ENCODE peak calls at places on chromosome 21, in four cellular contexts. Z is left lung, P is transverse colon, E is prostate gland. V is an unnamed sample.

GRCh38 chr21:42125571-42126544 is 54.7 kb downstream of the UMODL1 start:
- DNase-seq in Z (peak), P (no peak), E (no peak), V (peak)

GRCh38 chr21:37522641-37523295 is 156.2 kb downstream of the DYRK1A start:
- DNase-seq in Z (no peak), P (no peak), E (no peak), V (no peak)

GRCh38 chr21:33975548-33976081 is 60.0 kb upstream of the ATP5PO start:
- DNase-seq in Z (no peak), P (peak), E (no peak), V (no peak)

GRCh38 chr21:35072960-35073359 is 23.9 kb upstream of the RUNX1 start:
- DNase-seq in Z (peak), P (no peak), E (no peak), V (no peak)

GRCh38 chr21:35911412-35912191 is 148.7 kb downstream of the SETD4 start:
- DNase-seq in Z (no peak), P (no peak), E (no peak), V (no peak)

GRCh38 chr21:35394634-35395369 is 345.7 kb upstream of the RUNX1 start:
- DNase-seq in Z (no peak), P (no peak), E (no peak), V (no peak)

GRCh38 chr21:37712204-37712934 is 203.9 kb downstream of the KCNJ6 start:
- DNase-seq in Z (peak), P (peak), E (peak), V (peak)

GRCh38 chr21:37073417-37074194 is 552 bp downstream of the TTC3 start:
- DNase-seq in Z (peak), P (peak), E (peak), V (peak)

GRCh38 chr21:36079010-36079649 is 9.3 kb downstream of the CBR1 start:
- DNase-seq in Z (peak), P (peak), E (no peak), V (no peak)

GRCh38 chr21:15274701-15275255 is 210.0 kb upstream of the NRIP1 start:
- DNase-seq in Z (no peak), P (no peak), E (no peak), V (no peak)

GRCh38 chr21:37878946-37879660 is 37.2 kb downstream of the KCNJ6 start:
- DNase-seq in Z (no peak), P (no peak), E (no peak), V (no peak)

GRCh38 chr21:35926003-35926541 is 134.3 kb downstream of the SETD4 start:
- DNase-seq in Z (no peak), P (no peak), E (no peak), V (no peak)

GRCh38 chr21:32423320-32423719 is 10.8 kb downstream of the EVA1C start:
- DNase-seq in Z (no peak), P (no peak), E (no peak), V (no peak)

GRCh38 chr21:15011967-15012366 is 52.8 kb downstream of the NRIP1 start:
- DNase-seq in Z (no peak), P (no peak), E (no peak), V (no peak)

GRCh38 chr21:34185051-34185750 is 111.8 kb downstream of the MRPS6 start:
- DNase-seq in Z (no peak), P (no peak), E (no peak), V (peak)

GRCh38 chr21:14995695-14996490 is 68.9 kb downstream of the NRIP1 start:
- DNase-seq in Z (no peak), P (no peak), E (no peak), V (no peak)

GRCh38 chr21:37535130-37535529 is 168.6 kb downstream of the DYRK1A start:
- DNase-seq in Z (no peak), P (no peak), E (no peak), V (no peak)

GRCh38 chr21:35923971-35924370 is 136.4 kb downstream of the SETD4 start:
- DNase-seq in Z (no peak), P (no peak), E (no peak), V (no peak)

GRCh38 chr21:34952701-34953100 is 96.4 kb downstream of the RUNX1 start:
- DNase-seq in Z (no peak), P (no peak), E (no peak), V (no peak)

GRCh38 chr21:26120833-26121232 is 49.7 kb downstream of the APP start:
- DNase-seq in Z (no peak), P (no peak), E (no peak), V (no peak)

GRCh38 chr21:34072145-34073031 is 990 bp upstream of the MRPS6 start:
- DNase-seq in Z (no peak), P (no peak), E (peak), V (no peak)

GRCh38 chr21:34880401-34880800 is 168.7 kb downstream of the RUNX1 start:
- DNase-seq in Z (no peak), P (no peak), E (no peak), V (no peak)

GRCh38 chr21:14040386-14040785 is 170.4 kb downstream of the LIPI start:
- DNase-seq in Z (no peak), P (no peak), E (no peak), V (no peak)

GRCh38 chr21:32834825-32835224 is 63.3 kb upstream of the PAXBP1 start:
- DNase-seq in Z (no peak), P (no peak), E (no peak), V (no peak)

GRCh38 chr21:25360593-25360992 is 246.7 kb downstream of the MRPL39 start:
- DNase-seq in Z (no peak), P (no peak), E (no peak), V (no peak)

GRCh38 chr21:34129971-34130597 is 56.7 kb downstream of the MRPS6 start:
- DNase-seq in Z (no peak), P (no peak), E (no peak), V (no peak)

GRCh38 chr21:35503646-35504045 is 454.5 kb upstream of the RUNX1 start:
- DNase-seq in Z (no peak), P (no peak), E (no peak), V (no peak)

GRCh38 chr21:41438425-41439113 is 12.5 kb downstream of the MX1 start:
- DNase-seq in Z (no peak), P (no peak), E (no peak), V (no peak)

GRCh38 chr21:16279658-16280581 is 550.1 kb downstream of the USP25 start:
- DNase-seq in Z (no peak), P (no peak), E (peak), V (no peak)

GRCh38 chr21:32544697-32545096 is 40.6 kb downstream of the TCP10L start:
- DNase-seq in Z (no peak), P (no peak), E (no peak), V (no peak)

GRCh38 chr21:37783016-37783415 is 133.2 kb downstream of the KCNJ6 start:
- DNase-seq in Z (no peak), P (no peak), E (no peak), V (no peak)

GRCh38 chr21:32021319-32022027 is 148.7 kb downstream of the HUNK start:
- DNase-seq in Z (no peak), P (peak), E (peak), V (no peak)

GRCh38 chr21:32248616-32249550 is 30.0 kb downstream of the MIS18A start:
- DNase-seq in Z (no peak), P (no peak), E (no peak), V (peak)

GRCh38 chr21:26572668-26573381 is at the start of gene CYYR1:
- DNase-seq in Z (peak), P (no peak), E (no peak), V (no peak)

GRCh38 chr21:29182674-29183073 is 52.2 kb downstream of the MAP3K7CL start:
- DNase-seq in Z (no peak), P (no peak), E (no peak), V (no peak)
- H3K4me3 ChIP-seq in Z (no peak), P (no peak), E (no peak), V (no peak)

GRCh38 chr21:44067011-44067839 is 40.0 kb upstream of the PWP2 start:
- DNase-seq in Z (no peak), P (no peak), E (no peak), V (peak)
- TF ChIP-seq CTCF in Z (no peak), P (no peak), E (no peak), V (peak)

DNA sequence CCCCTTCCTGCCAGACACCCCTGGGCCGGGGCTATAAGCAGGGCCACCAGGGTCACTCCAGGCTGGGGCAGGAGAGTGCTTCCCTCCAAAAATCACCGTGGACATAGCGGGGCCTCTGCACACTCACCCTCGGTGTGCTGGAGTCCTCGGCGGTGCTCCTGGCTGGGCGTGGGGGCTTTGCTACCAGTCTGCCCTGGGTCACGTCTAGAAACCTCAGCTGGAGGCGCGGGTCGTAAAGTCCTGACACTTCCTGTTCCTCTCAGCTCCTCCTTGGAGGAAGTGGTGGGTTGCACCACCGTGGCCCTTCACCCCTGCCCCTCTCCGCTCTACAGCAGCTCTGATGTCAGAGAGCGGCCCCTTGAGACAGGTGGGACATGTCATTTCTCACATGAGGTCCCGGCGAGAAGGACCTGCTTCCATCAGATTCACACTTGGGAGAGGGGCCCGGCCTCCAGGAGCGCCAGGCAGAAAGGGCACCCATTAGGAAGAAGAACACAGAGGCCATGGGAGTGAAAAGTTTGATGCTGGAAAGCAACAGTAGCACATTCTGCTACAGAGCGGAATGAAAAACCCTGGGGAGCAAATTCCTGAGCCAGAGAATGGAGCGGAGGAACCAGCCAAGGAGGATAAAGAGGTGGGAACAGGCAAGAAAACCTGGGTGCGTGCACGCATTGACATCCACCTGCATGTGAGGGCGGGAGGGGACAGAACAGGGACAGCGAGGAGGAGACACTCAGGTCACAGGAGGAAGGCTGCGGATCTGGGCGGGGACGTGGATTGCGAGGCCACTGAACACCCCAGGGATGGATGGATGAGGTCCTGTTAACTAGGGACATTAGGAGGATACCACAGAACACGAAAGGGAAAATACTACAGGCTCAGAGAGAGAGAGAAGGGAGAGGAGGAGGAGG is at the start of gene ITGB2:
- DNase-seq in Z (peak), P (peak), E (no peak), V (no peak)
- H3K27ac ChIP-seq in Z (peak), P (peak), E (no peak), V (no peak)

DNA sequence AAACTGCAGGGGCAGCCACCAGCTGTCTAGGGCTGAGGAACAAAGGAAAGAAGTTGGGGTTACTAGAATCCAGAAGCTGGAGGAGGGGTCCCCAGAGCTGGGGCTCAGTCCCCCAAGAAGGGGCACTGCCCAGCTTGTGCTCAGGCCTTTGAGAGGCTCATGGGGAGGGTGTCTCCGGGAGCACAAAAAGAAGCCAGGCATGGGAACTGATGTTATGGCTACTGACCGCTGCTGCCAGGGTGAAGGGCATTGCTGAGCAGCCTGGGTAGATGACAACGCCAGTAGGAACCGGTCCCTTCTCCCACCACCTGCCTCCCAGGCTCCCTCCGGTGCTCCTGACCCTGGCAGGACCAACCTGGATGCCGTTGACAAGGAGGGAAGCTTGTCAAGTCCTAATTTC is 762.5 kb upstream of the TPTE start:
- DNase-seq in Z (no peak), P (no peak), E (no peak), V (no peak)
- H3K4me3 ChIP-seq in Z (no peak), P (no peak), E (no peak), V (no peak)

DNA sequence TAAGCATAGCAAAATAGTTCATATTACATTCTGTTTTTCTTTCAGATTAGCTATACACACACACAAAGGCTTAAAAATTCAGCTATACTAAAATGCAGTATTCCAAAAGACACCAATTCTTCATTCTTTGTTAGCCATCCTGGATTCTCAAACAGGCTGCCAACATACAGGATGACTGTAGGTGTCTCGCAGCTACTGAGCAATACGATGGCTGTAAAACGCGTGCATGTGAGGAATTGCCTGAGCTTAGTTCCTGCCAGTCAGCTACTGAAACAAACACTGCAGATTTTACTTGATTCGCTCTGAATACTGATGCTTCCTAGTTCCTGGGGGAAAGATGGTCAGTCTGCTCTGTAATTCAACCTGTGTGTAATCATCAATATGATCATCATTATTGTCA is 24.7 kb upstream of the HMGN1 start:
- DNase-seq in Z (no peak), P (no peak), E (no peak), V (peak)
- TF ChIP-seq CTCF in Z (no peak), P (no peak), E (no peak), V (peak)

GRCh38 chr21:46029201-46029924 is 47.8 kb downstream of the COL6A1 start:
- DNase-seq in Z (no peak), P (no peak), E (no peak), V (no peak)
- H3K27ac ChIP-seq in Z (no peak), P (peak), E (peak), V (no peak)

GRCh38 chr21:43362306-43362927 is 64.5 kb downstream of the SIK1 start:
- DNase-seq in Z (peak), P (peak), E (peak), V (peak)

GRCh38 chr21:43362928-43363314 is 64.0 kb downstream of the SIK1 start:
- DNase-seq in Z (no peak), P (peak), E (no peak), V (no peak)

GRCh38 chr21:43361127-43361492 is 65.8 kb downstream of the SIK1 start:
- DNase-seq in Z (no peak), P (peak), E (peak), V (peak)

GRCh38 chr21:43360441-43361126 is 66.3 kb downstream of the SIK1 start:
- DNase-seq in Z (no peak), P (no peak), E (no peak), V (no peak)

DNA sequence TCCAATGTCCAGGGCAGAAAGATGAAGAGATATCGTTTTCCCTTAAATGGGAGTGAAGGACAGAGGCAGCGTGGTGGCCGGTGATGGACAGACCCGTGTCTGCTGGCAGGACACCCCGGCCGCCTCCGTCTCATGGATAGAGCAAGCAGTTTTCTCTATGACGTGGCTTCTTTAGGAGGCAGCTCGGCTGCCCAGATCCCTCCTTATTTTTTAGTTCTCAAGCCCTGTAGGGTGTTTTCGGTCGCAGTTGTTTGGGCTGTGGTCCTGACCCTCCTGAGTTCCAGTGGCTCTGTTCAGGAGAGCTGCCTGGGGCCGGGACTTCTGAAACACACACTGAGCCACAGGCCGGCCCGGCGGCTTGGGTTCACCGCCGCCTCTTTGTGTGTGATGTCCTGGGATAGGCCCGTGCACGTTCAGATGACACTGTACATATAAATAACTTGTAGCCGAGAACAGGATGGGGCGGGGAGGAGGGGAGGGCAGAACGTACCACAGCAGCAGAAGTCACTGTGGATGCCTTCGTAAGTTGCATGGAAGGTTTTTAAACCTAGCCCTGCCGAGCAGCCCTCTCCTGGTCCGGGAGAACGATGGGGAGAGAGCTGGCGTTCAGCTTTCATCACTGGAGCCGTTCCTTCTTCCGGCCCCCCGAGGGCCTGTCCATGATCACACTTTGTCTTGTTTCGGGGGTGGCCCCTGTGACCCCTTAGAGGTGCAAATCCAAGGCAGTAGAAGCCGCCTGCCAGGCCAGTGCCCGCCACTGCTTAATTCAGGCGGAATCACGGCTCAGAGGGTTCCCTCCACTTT is 65.2 kb downstream of the SIK1 start:
- DNase-seq in Z (no peak), P (peak), E (peak), V (peak)
- H3K4me3 ChIP-seq in Z (no peak), P (peak), E (no peak), V (peak)

GRCh38 chr21:20443558-20444155 is 554.6 kb upstream of the NCAM2 start:
- DNase-seq in Z (no peak), P (no peak), E (no peak), V (no peak)
- TF ChIP-seq CTCF in Z (peak), P (peak), E (peak), V (peak)